ENCODE peak calls at places on chromosomes 13 and 19, in four cellular contexts. E is K562, L is GM12878, D is HepG2. X is an unnamed sample. For H3K9me3 and H3K79me2, the result is how much of the 10 kb centered on the place peaks cover.

GRCh38 chr19:35349614-35350521 is 2.2 kb downstream of the FFAR1 start:
- DNase-seq in E (no peak), L (no peak), D (no peak), X (no peak)

GRCh38 chr19:6459356-6460098 is at the start of gene SLC25A23:
- DNase-seq in E (peak), L (peak), D (peak), X (peak)

GRCh38 chr13:27159806-27160563 is 11.6 kb downstream of the USP12 start:
- DNase-seq in E (no peak), L (no peak), D (no peak), X (no peak)

GRCh38 chr13:35781044-35781443 is 304.6 kb upstream of the MAB21L1 start:
- DNase-seq in E (no peak), L (no peak), D (no peak), X (no peak)

GRCh38 chr13:39963612-39964011 is 308.1 kb downstream of the COG6 start:
- DNase-seq in E (no peak), L (no peak), D (no peak), X (no peak)

GRCh38 chr19:38975861-38976271 is 324 bp upstream of the FBXO17 start:
- DNase-seq in E (no peak), L (no peak), D (peak), X (peak)

GRCh38 chr19:18294467-18294864 is 13.0 kb upstream of the JUND start:
- DNase-seq in E (peak), L (no peak), D (no peak), X (no peak)

GRCh38 chr13:43730642-43731041 is 56.1 kb downstream of the ENOX1 start:
- DNase-seq in E (no peak), L (no peak), D (no peak), X (no peak)

GRCh38 chr13:23516706-23517105 is 53.5 kb upstream of the TNFRSF19 start:
- DNase-seq in E (no peak), L (no peak), D (peak), X (no peak)

GRCh38 chr13:30704596-30704995 is 30.7 kb upstream of the ALOX5AP start:
- DNase-seq in E (no peak), L (no peak), D (no peak), X (no peak)

GRCh38 chr13:38697197-38697596 is 10.3 kb downstream of the FREM2 start:
- DNase-seq in E (no peak), L (no peak), D (no peak), X (no peak)

GRCh38 chr19:5547881-5548280 is 19.9 kb downstream of the TINCR start:
- DNase-seq in E (peak), L (no peak), D (peak), X (peak)

GRCh38 chr13:110680852-110681251 is 25.1 kb downstream of the CARS2 start:
- DNase-seq in E (peak), L (no peak), D (peak), X (peak)

GRCh38 chr13:45055902-45056648 is 64.2 kb upstream of the GTF2F2 start:
- DNase-seq in E (peak), L (no peak), D (no peak), X (no peak)

GRCh38 chr13:29438772-29439171 is 156.7 kb downstream of the SLC7A1 start:
- DNase-seq in E (no peak), L (no peak), D (no peak), X (no peak)

GRCh38 chr13:40639226-40639681 is 27.2 kb downstream of the FOXO1 start:
- DNase-seq in E (no peak), L (no peak), D (peak), X (peak)

GRCh38 chr13:99722931-99723330 is 221.7 kb downstream of the TM9SF2 start:
- DNase-seq in E (no peak), L (peak), D (no peak), X (no peak)

GRCh38 chr19:29886535-29886934 is 55.5 kb upstream of the URI1 start:
- DNase-seq in E (no peak), L (no peak), D (no peak), X (no peak)

GRCh38 chr19:55813906-55814305 is 17.9 kb downstream of the NLRP11 start:
- DNase-seq in E (no peak), L (no peak), D (no peak), X (no peak)

GRCh38 chr19:55812449-55812848 is 19.4 kb downstream of the NLRP11 start:
- DNase-seq in E (no peak), L (no peak), D (no peak), X (no peak)

GRCh38 chr19:55809381-55810058 is 22.3 kb downstream of the NLRP11 start:
- DNase-seq in E (peak), L (no peak), D (peak), X (peak)

DNA sequence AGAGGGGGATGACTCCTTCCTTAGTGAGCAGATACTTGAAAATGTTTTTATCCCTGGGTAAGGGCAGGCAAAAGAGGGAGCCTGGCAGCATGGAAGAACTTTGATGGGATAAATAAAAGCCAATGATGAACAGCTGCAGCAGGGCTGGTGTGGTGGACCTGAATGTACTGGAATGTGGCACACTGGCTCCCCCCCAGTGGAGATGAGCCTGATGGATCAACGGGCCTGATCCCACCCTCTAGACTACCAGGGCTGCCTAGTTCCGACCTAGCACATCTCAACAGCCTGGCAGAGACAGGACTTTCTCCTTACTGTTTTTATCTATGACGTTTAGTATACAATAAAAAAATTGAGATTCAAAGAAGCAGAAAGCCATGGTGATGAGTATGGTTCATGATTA is 20.5 kb downstream of the NLRP11 start:
- DNase-seq in E (no peak), L (no peak), D (no peak), X (no peak)
- H3K9me3 ChIP-seq in E (under half), L (under half), D (under half), X (under half)

GRCh38 chr19:1296078-1296477 is 10.4 kb downstream of the EFNA2 start:
- DNase-seq in E (no peak), L (no peak), D (no peak), X (no peak)

GRCh38 chr19:1295169-1296012 is 9.7 kb downstream of the EFNA2 start:
- DNase-seq in E (peak), L (no peak), D (no peak), X (no peak)

GRCh38 chr19:1294688-1295087 is 9.0 kb downstream of the EFNA2 start:
- DNase-seq in E (no peak), L (no peak), D (no peak), X (no peak)

GRCh38 chr19:1298235-1298634 is 12.6 kb downstream of the EFNA2 start:
- DNase-seq in E (no peak), L (no peak), D (no peak), X (no peak)

GRCh38 chr19:1296575-1297271 is 11.1 kb downstream of the EFNA2 start:
- DNase-seq in E (no peak), L (no peak), D (no peak), X (no peak)
- H3K79me2 ChIP-seq in E (under half), L (under half), D (under half), X (under half)

GRCh38 chr19:50551034-50551712 is 17.1 kb downstream of the LRRC4B start:
- DNase-seq in E (no peak), L (no peak), D (no peak), X (no peak)
- TF ChIP-seq MYC in E (no peak), L (no peak), D (no peak), X (no peak)

GRCh38 chr13:91797567-91797966 is 399.1 kb downstream of the GPC5 start:
- DNase-seq in E (no peak), L (no peak), D (no peak), X (no peak)

GRCh38 chr13:91792054-91792453 is 393.6 kb downstream of the GPC5 start:
- DNase-seq in E (no peak), L (no peak), D (no peak), X (no peak)
- H3K9me3 ChIP-seq in E (under half), L (under half), D (under half), X (under half)

DNA sequence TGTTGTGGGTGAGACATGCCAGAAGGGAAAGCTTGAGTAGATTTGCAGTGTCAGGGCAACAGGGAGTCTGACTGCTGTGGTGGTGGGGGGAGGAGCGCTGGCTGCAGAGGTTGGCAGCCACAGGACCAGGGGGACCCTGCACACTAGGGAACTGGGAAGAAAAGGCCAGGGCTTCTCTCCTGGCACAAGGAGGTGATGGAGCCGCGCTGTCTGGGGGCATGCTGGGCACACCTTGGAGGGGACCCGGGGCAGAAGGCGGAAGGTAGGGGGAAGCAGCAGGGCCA is 13.9 kb upstream of the EPHX3 start:
- DNase-seq in E (no peak), L (no peak), D (no peak), X (no peak)
- H3K79me2 ChIP-seq in E (under half), L (under half), D (under half), X (under half)

GRCh38 chr19:11194173-11194572 is 3.2 kb downstream of the KANK2 start:
- DNase-seq in E (no peak), L (no peak), D (no peak), X (no peak)

GRCh38 chr19:11190501-11190900 is 6.8 kb downstream of the KANK2 start:
- DNase-seq in E (no peak), L (no peak), D (no peak), X (no peak)

GRCh38 chr19:11192957-11193939 is 4.1 kb downstream of the KANK2 start:
- DNase-seq in E (no peak), L (no peak), D (no peak), X (no peak)

GRCh38 chr19:11191934-11192333 is 5.4 kb downstream of the KANK2 start:
- DNase-seq in E (no peak), L (peak), D (no peak), X (no peak)

GRCh38 chr19:11191273-11191755 is 6.0 kb downstream of the KANK2 start:
- DNase-seq in E (peak), L (no peak), D (no peak), X (peak)
- TF ChIP-seq MYC in E (no peak), L (no peak), D (no peak), X (no peak)

GRCh38 chr19:57773488-57773887 is 4.0 kb downstream of the ZNF586 start:
- DNase-seq in E (no peak), L (no peak), D (no peak), X (no peak)
- H3K9me3 ChIP-seq in E (under half), L (half or more), D (under half), X (under half)

GRCh38 chr19:3405261-3405653 is 38.9 kb downstream of the NFIC start:
- DNase-seq in E (no peak), L (no peak), D (no peak), X (no peak)
- H3K79me2 ChIP-seq in E (half or more), L (under half), D (under half), X (half or more)

GRCh38 chr19:8025321-8025720 is 19.9 kb upstream of the ELAVL1 start:
- DNase-seq in E (no peak), L (no peak), D (no peak), X (no peak)

GRCh38 chr19:8036438-8037099 is 16.0 kb upstream of the CCL25 start:
- DNase-seq in E (no peak), L (no peak), D (no peak), X (no peak)

GRCh38 chr19:8034178-8034525 is 18.4 kb upstream of the CCL25 start:
- DNase-seq in E (no peak), L (no peak), D (no peak), X (no peak)

GRCh38 chr19:8028951-8029491 is 23.5 kb upstream of the CCL25 start:
- DNase-seq in E (peak), L (no peak), D (no peak), X (no peak)

DNA sequence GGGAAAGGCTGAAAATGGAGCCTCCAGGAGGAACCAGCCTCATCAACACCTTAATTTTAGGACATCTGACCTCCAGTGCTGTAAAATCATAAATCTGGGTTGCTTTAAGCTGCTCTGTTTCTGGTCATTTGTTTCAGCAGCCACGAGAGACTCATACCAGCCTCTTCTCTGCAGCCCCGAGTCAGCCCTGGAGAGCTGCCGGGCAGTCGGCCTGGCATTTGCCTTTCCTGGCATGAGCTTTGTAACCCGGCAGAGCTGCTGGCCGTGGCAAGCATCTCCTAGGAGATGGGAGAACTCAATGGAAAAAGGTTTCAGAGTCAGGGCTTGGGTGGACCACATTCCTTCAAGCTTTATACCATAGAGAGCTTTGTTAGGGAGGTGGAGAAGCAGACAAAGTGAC is 21.7 kb upstream of the CCL25 start:
- DNase-seq in E (no peak), L (no peak), D (no peak), X (no peak)
- TF ChIP-seq MYC in E (no peak), L (no peak), D (no peak), X (no peak)

X was measured in endothelial cell of umbilical vein.